ENCODE peak calls at places on chromosomes 16 and 17, in eight cellular contexts. H, Y, P, U, Q, W, Z and J are unnamed samples.
A peak's percentile ranks its signal among the peaks of the same experiment; 100 is the strongest.

GRCh38 chr17:68383443-68384321 is 73.6 kb downstream of the WIPI1 start:
- DNase-seq in W (no peak), Y (no peak), Z (peak; percentile 94), P (peak; percentile 25), Q (no peak), U (no peak), H (no peak), J (peak; percentile 69)

GRCh38 chr17:74361613-74362391 is at the start of gene BTBD17:
- DNase-seq in W (no peak), P (no peak), Y (no peak), Q (no peak), U (no peak), Z (peak; percentile 49), H (no peak), J (no peak)

GRCh38 chr17:42309142-42309541 is 20.8 kb downstream of the STAT5A start:
- DNase-seq in Q (no peak), H (no peak), U (no peak), W (no peak), Y (no peak), P (no peak), Z (no peak), J (no peak)

GRCh38 chr17:35447494-35447893 is 1.1 kb downstream of the SLFN13 start:
- DNase-seq in U (no peak), Y (no peak), P (no peak), W (no peak), Q (no peak), H (no peak), Z (no peak), J (no peak)

GRCh38 chr16:30049871-30050270 is 15.7 kb upstream of the ALDOA start:
- DNase-seq in H (no peak), P (no peak), W (no peak), Z (no peak), U (no peak), Q (no peak), Y (no peak), J (no peak)

GRCh38 chr17:43846963-43847369 is at the start of gene CD300LG:
- DNase-seq in Z (no peak), U (no peak), Q (no peak), H (no peak), P (no peak), Y (no peak), W (no peak), J (no peak)

GRCh38 chr17:77571562-77571981 is 386.9 kb upstream of the TNRC6C start:
- DNase-seq in Y (no peak), H (no peak), P (no peak), U (no peak), W (peak; percentile 11), Q (no peak), Z (peak; percentile 62), J (no peak)

GRCh38 chr16:68235105-68235881 is 634 bp downstream of the ESRP2 start:
- DNase-seq in U (peak; percentile 21), P (no peak), Y (no peak), H (no peak), W (peak; percentile 33), Z (no peak), Q (peak; percentile 11), J (no peak)

GRCh38 chr17:62064029-62064790 is 868 bp downstream of the MED13 start:
- DNase-seq in P (no peak), U (peak; percentile 26), Z (peak; percentile 42), Q (no peak), Y (no peak), H (no peak), W (no peak), J (no peak)

GRCh38 chr17:42618442-42619150 is 9.1 kb downstream of the TUBG1 start:
- DNase-seq in H (no peak), Z (peak; percentile 23), W (no peak), Y (peak; percentile 93), Q (peak; percentile 26), P (peak; percentile 21), U (no peak), J (no peak)

GRCh38 chr17:16923904-16924700 is 47.8 kb downstream of the TNFRSF13B start:
- DNase-seq in W (no peak), H (no peak), U (no peak), Z (no peak), Q (no peak), Y (no peak), P (no peak), J (no peak)

GRCh38 chr17:63446218-63446980 is at the start of gene CYB561:
- DNase-seq in Q (peak; percentile 85), Y (no peak), H (no peak), P (no peak), Z (peak; percentile 74), W (peak; percentile 55), U (peak; percentile 74), J (no peak)

GRCh38 chr16:23597003-23597756 is 1.1 kb upstream of the NDUFAB1 start:
- DNase-seq in Z (peak; percentile 4), W (no peak), P (peak; percentile 19), H (no peak), U (no peak), Q (no peak), Y (no peak), J (no peak)

GRCh38 chr16:82302007-82302733 is 132.1 kb upstream of the MPHOSPH6 start:
- DNase-seq in Z (no peak), H (no peak), Y (no peak), P (no peak), Q (no peak), W (no peak), U (no peak), J (no peak)

GRCh38 chr17:79810138-79811027 is 13.5 kb upstream of the CBX8 start:
- DNase-seq in Y (no peak), P (peak; percentile 40), U (peak; percentile 68), H (no peak), W (peak; percentile 75), Z (peak; percentile 72), Q (peak; percentile 92), J (no peak)

GRCh38 chr17:67549787-67550186 is 167.9 kb upstream of the NOL11 start:
- DNase-seq in P (no peak), Y (no peak), W (no peak), Q (no peak), H (no peak), Z (no peak), U (no peak), J (no peak)

GRCh38 chr16:56347166-56347565 is 78.2 kb downstream of the AMFR start:
- DNase-seq in H (no peak), W (no peak), U (no peak), P (no peak), Z (no peak), Q (no peak), Y (no peak), J (no peak)

GRCh38 chr17:66562119-66562518 is 259.7 kb downstream of the PRKCA start:
- DNase-seq in U (no peak), H (no peak), Z (no peak), W (no peak), Y (no peak), Q (no peak), P (no peak), J (no peak)

GRCh38 chr17:81439926-81440450 is 44.7 kb downstream of the BAHCC1 start:
- DNase-seq in Y (no peak), Q (no peak), H (no peak), Z (no peak), P (no peak), U (no peak), W (no peak), J (no peak)

GRCh38 chr16:63050391-63050790 is 1014.2 kb upstream of the CDH8 start:
- DNase-seq in Q (no peak), P (no peak), W (no peak), U (no peak), H (no peak), Z (no peak), Y (no peak), J (no peak)

GRCh38 chr17:327296-327695 is 25.3 kb downstream of the RPH3AL start:
- DNase-seq in P (no peak), Q (no peak), H (no peak), Z (no peak), U (no peak), W (no peak), Y (no peak), J (no peak)

GRCh38 chr17:42980766-42981397 is 517 bp downstream of the RUNDC1 start:
- DNase-seq in Y (peak; percentile 24), Z (peak; percentile 53), H (no peak), U (peak; percentile 59), P (peak; percentile 43), Q (peak; percentile 11), W (peak; percentile 45), J (no peak)